ENCODE peak calls at places on chromosomes 11 and 22, in seven cellular contexts. F is CD4-positive, CD25-positive, alpha-beta regulatory T cell; S is mesendoderm; D is right atrium auricular region; V is suprapubic skin; O is esophagus squamous epithelium; H is endodermal cell. K is an unnamed sample.

GRCh38 chr11:41222236-41222635 is 237.2 kb downstream of the LRRC4C start:
- DNase-seq in D (no peak), V (no peak), O (no peak), F (no peak), H (no peak), S (no peak), K (no peak)

GRCh38 chr22:37088750-37089408 is 20.6 kb downstream of the TMPRSS6 start:
- DNase-seq in V (no peak), D (no peak), H (no peak), S (no peak), O (no peak), F (no peak), K (no peak)

GRCh38 chr22:28594784-28595324 is 84.8 kb downstream of the TTC28 start:
- DNase-seq in S (peak; percentile 66), D (no peak), O (no peak), F (peak; percentile 47), H (no peak), V (no peak), K (no peak)

GRCh38 chr22:22369962-22370265 is 125.3 kb downstream of the VPREB1 start:
- DNase-seq in S (no peak), V (no peak), H (no peak), F (no peak), O (no peak), D (no peak), K (no peak)

GRCh38 chr11:91093141-91093540 is 870.3 kb upstream of the CHORDC1 start:
- DNase-seq in F (no peak), V (no peak), S (no peak), O (no peak), H (no peak), D (no peak), K (no peak)

GRCh38 chr11:31443802-31444201 is 65.6 kb downstream of the IMMP1L start:
- DNase-seq in V (no peak), F (no peak), D (no peak), S (peak; percentile 7), O (no peak), H (peak; percentile 41), K (no peak)

GRCh38 chr11:110026823-110027626 is 66.2 kb upstream of the ZC3H12C start:
- DNase-seq in S (no peak), D (no peak), V (no peak), F (no peak), H (no peak), O (no peak), K (no peak)

GRCh38 chr11:70483077-70483861 is 84.9 kb downstream of the CTTN start:
- DNase-seq in H (peak; percentile 71), D (no peak), V (no peak), F (no peak), O (no peak), S (peak; percentile 68), K (no peak)

GRCh38 chr11:84673753-84674152 is 953.4 kb downstream of the DLG2 start:
- DNase-seq in F (no peak), H (peak; percentile 49), S (peak; percentile 21), D (no peak), O (no peak), V (no peak), K (no peak)

GRCh38 chr11:8247312-8247711 is 16.4 kb downstream of the LMO1 start:
- DNase-seq in D (no peak), S (no peak), F (peak; percentile 16), O (no peak), H (peak; percentile 76), V (no peak), K (no peak)

GRCh38 chr11:46612326-46612725 is 4.7 kb downstream of the HARBI1 start:
- DNase-seq in D (no peak), S (no peak), F (no peak), H (no peak), V (no peak), O (no peak), K (no peak)

GRCh38 chr11:13010737-13011342 is 1.7 kb downstream of the RASSF10 start:
- DNase-seq in F (no peak), O (no peak), D (no peak), H (peak; percentile 76), S (peak; percentile 57), V (peak; percentile 63), K (no peak)

GRCh38 chr22:45768490-45768889 is 96.9 kb downstream of the ATXN10 start:
- DNase-seq in F (no peak), O (no peak), D (no peak), H (no peak), V (no peak), S (no peak), K (no peak)

GRCh38 chr11:68353118-68353517 is 40.7 kb downstream of the LRP5 start:
- DNase-seq in H (no peak), D (no peak), S (no peak), V (no peak), F (no peak), O (no peak), K (no peak)

GRCh38 chr11:70651036-70651435 is 252.7 kb downstream of the CTTN start:
- DNase-seq in V (no peak), O (no peak), D (no peak), F (no peak), H (no peak), S (no peak), K (no peak)

GRCh38 chr11:75557649-75558494 is 4.2 kb upstream of the SERPINH1 start:
- DNase-seq in D (peak; percentile 76), V (no peak), S (no peak), H (peak; percentile 63), F (no peak), O (no peak), K (peak; percentile 88)

GRCh38 chr11:10908215-10908990 is 50.5 kb upstream of the ZBED5 start:
- DNase-seq in V (no peak), D (no peak), S (peak; percentile 56), H (no peak), O (no peak), F (no peak), K (no peak)

GRCh38 chr22:22927888-22928665 is 40.5 kb downstream of the IGLL5 start:
- DNase-seq in D (no peak), H (no peak), F (no peak), O (no peak), V (no peak), S (no peak), K (no peak)

GRCh38 chr11:130086627-130087026 is 16.9 kb downstream of the APLP2 start:
- DNase-seq in S (no peak), H (no peak), O (no peak), F (no peak), V (no peak), D (no peak), K (no peak)

GRCh38 chr22:48099671-48100070 is 1337.2 kb downstream of the TBC1D22A start:
- DNase-seq in H (peak; percentile 26), V (peak; percentile 41), O (no peak), D (no peak), S (no peak), F (no peak), K (peak; percentile 64)

GRCh38 chr22:48097723-48098122 is 1335.3 kb downstream of the TBC1D22A start:
- DNase-seq in S (no peak), V (peak; percentile 16), D (no peak), O (no peak), H (no peak), F (no peak), K (no peak)

GRCh38 chr22:48098936-48099245 is 1336.4 kb downstream of the TBC1D22A start:
- DNase-seq in H (peak; percentile 14), F (no peak), D (no peak), V (peak; percentile 35), O (no peak), S (no peak), K (peak; percentile 67)

GRCh38 chr22:48099251-48099650 is 1336.8 kb downstream of the TBC1D22A start:
- DNase-seq in V (peak; percentile 52), D (no peak), F (no peak), O (no peak), H (peak; percentile 36), S (no peak), K (peak; percentile 56)

GRCh38 chr22:48098243-48098935 is 1335.9 kb downstream of the TBC1D22A start:
- DNase-seq in O (no peak), D (no peak), V (no peak), F (peak; percentile 87), H (no peak), S (no peak), K (no peak)
- H3K4me3 ChIP-seq in O (no peak overlapping the region), D (no peak overlapping the region), V (no peak overlapping the region), F (peak overlapping the region; percentile 70), H (no peak overlapping the region), S (no peak overlapping the region), K (no peak overlapping the region)

DNA sequence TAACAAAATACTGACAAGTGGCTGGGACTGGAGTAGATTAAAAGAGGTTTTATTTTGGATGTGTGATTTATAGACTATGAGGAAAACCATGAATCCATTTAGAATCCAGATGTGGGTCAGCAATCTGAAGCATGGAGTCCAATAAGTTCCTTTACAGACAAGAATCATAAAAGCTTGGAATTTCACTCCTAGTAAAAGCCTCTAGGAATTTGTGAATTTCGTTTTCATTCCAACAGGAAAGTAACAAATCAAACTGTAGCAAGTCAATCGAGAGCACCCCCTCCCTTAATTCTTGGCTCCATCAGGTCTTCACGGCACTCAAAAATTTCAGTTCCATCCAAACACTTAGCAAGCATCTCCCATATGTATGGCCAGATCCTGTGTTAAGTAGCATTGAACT is 143.7 kb upstream of the POU2AF2 start:
- DNase-seq in H (no peak), D (no peak), S (no peak), F (no peak), O (no peak), V (no peak), K (no peak)
- H3K27ac ChIP-seq in H (no peak overlapping the region), D (no peak overlapping the region), S (no peak overlapping the region), F (no peak overlapping the region), O (no peak overlapping the region), V (no peak overlapping the region), K (no peak overlapping the region)

GRCh38 chr11:114256176-114256897 is 39.9 kb upstream of the NNMT start:
- DNase-seq in O (no peak), F (no peak), D (no peak), H (no peak), S (no peak), V (no peak), K (no peak)

GRCh38 chr11:114255289-114255688 is 40.9 kb upstream of the NNMT start:
- DNase-seq in V (no peak), F (no peak), S (no peak), O (no peak), H (no peak), D (no peak), K (no peak)

GRCh38 chr11:114254571-114255146 is 41.5 kb upstream of the NNMT start:
- DNase-seq in H (no peak), F (no peak), V (no peak), O (no peak), S (no peak), D (no peak), K (no peak)

GRCh38 chr11:114251797-114252327 is 44.3 kb upstream of the NNMT start:
- DNase-seq in H (peak; percentile 76), D (no peak), V (no peak), F (no peak), S (peak; percentile 67), O (no peak), K (no peak)

GRCh38 chr11:114253771-114254170 is 42.4 kb upstream of the NNMT start:
- DNase-seq in H (no peak), V (no peak), S (no peak), D (no peak), O (no peak), F (no peak), K (no peak)
- H3K4me3 ChIP-seq in H (no peak overlapping the region), V (no peak overlapping the region), S (no peak overlapping the region), D (no peak overlapping the region), O (no peak overlapping the region), F (no peak overlapping the region), K (no peak overlapping the region)

DNA sequence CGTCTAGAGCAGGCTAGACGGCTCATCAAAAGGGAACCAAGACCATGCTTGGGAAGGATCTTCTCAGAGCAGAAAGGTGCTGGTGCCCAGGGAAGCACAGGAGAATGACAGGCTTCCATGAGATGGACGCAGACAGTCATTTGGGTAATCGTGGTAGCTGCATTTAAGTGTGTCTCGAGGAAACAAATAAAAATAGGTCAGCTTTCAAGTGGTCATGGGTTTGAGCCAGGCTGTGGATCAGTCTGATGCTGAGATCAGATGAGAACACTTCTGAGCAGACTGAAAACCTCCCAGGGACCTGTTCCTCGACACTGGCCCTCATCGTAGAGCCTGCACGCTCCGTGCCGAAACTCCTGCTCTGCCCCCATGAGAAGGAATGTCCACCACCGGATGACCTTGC is 4.7 kb downstream of the CARS1 start:
- DNase-seq in H (no peak), D (no peak), O (no peak), F (no peak), S (no peak), V (no peak), K (no peak)
- H3K27ac ChIP-seq in H (no peak overlapping the region), D (no peak overlapping the region), O (no peak overlapping the region), F (no peak overlapping the region), S (no peak overlapping the region), V (no peak overlapping the region), K (no peak overlapping the region)